ENCODE peak calls at places on chromosomes 2 and 18, in eight cellular contexts. D is PC-3; J is psoas muscle; T is right atrium auricular region; U is transverse colon; M is GM06990; Q is heart left ventricle; K is CD8-positive, alpha-beta memory T cell. H is an unnamed sample.

GRCh38 chr2:204604061-204604460 is 58.8 kb downstream of the PARD3B start:
- DNase-seq in T (no peak), D (no peak), J (no peak), K (no peak), Q (no peak), M (no peak), U (no peak), H (no peak)

GRCh38 chr2:218722876-218723477 is 12.3 kb downstream of the TTLL4 start:
- DNase-seq in T (no peak), K (no peak), J (no peak), M (no peak), U (no peak), D (no peak), Q (no peak), H (no peak)

GRCh38 chr2:197306691-197307030 is 3.9 kb downstream of the ANKRD44 start:
- DNase-seq in T (no peak), K (peak; percentile 41), J (peak; percentile 75), M (no peak), D (peak; percentile 85), Q (peak; percentile 49), U (peak; percentile 26), H (peak; percentile 50)

GRCh38 chr2:115603285-115603684 is 1160.8 kb downstream of the DPP10 start:
- DNase-seq in M (no peak), T (no peak), D (no peak), J (no peak), U (no peak), Q (no peak), K (no peak), H (no peak)

GRCh38 chr2:157329524-157329923 is 3.9 kb upstream of the ERMN start:
- DNase-seq in T (no peak), M (no peak), K (no peak), U (peak; percentile 66), Q (no peak), D (peak; percentile 75), J (no peak), H (peak; percentile 82)

GRCh38 chr2:40962026-40962425 is 510.1 kb upstream of the SLC8A1 start:
- DNase-seq in U (no peak), K (no peak), J (no peak), T (no peak), D (no peak), Q (no peak), M (no peak), H (no peak)

GRCh38 chr2:106638043-106638442 is 150.9 kb downstream of the CD8B2 start:
- DNase-seq in K (no peak), M (no peak), T (no peak), Q (no peak), D (peak; percentile 53), J (no peak), U (no peak), H (no peak)

GRCh38 chr2:158179660-158180059 is 78.0 kb downstream of the UPP2 start:
- DNase-seq in T (no peak), K (no peak), M (no peak), J (no peak), D (peak; percentile 45), Q (no peak), U (no peak), H (no peak)

GRCh38 chr2:168054657-168055056 is 192.7 kb downstream of the STK39 start:
- DNase-seq in K (no peak), M (no peak), Q (no peak), U (no peak), J (no peak), T (no peak), D (no peak), H (no peak)

GRCh38 chr18:7414459-7414858 is 152.7 kb upstream of the PTPRM start:
- DNase-seq in K (no peak), U (no peak), D (no peak), J (no peak), M (no peak), Q (peak; percentile 29), T (peak; percentile 72), H (no peak)

GRCh38 chr2:158134055-158134454 is 32.4 kb downstream of the UPP2 start:
- DNase-seq in K (no peak), D (no peak), J (no peak), Q (no peak), U (no peak), M (no peak), T (no peak), H (no peak)

GRCh38 chr2:185952098-185952497 is 213.5 kb downstream of the FSIP2 start:
- DNase-seq in U (no peak), D (peak; percentile 53), T (no peak), M (no peak), K (no peak), Q (no peak), J (no peak), H (no peak)

GRCh38 chr2:151878655-151879563 is 50.7 kb upstream of the ARL5A start:
- DNase-seq in J (no peak), Q (no peak), K (no peak), M (no peak), D (peak; percentile 32), T (no peak), U (no peak), H (no peak)

DNA sequence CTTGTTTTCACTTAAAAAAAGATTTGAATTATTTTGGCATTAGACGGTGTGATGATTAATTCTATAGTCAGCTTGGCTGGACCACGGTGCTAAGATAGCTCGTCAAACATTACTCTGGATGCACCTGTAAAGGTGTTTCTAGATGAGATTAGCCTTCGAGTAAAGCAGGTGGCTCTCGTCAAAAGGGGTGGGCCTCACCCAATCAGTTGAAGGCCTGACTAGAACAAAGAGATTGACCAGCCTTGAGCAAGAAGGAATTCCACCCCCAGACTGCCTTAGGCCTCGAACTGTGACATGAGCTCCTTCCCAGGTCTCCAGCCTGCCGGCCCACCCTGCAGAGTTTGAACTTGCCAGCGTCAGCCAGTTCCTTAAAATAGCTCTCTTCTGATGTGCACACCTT is 73.4 kb downstream of the TWIST2 start:
- DNase-seq in U (no peak), Q (peak; percentile 16), T (no peak), M (no peak), J (no peak), K (no peak), D (peak; percentile 4), H (no peak)
- H3K4me3 ChIP-seq in U (no peak overlapping the region), Q (no peak overlapping the region), T (no peak overlapping the region), M (no peak overlapping the region), J (no peak overlapping the region), K (no peak overlapping the region), D (no peak overlapping the region), H (no peak overlapping the region)

GRCh38 chr2:74884866-74885265 is 50.9 kb downstream of the HK2 start:
- DNase-seq in J (no peak), U (no peak), K (no peak), M (no peak), T (no peak), Q (no peak), D (no peak), H (no peak)

GRCh38 chr2:74882299-74882687 is 48.4 kb downstream of the HK2 start:
- DNase-seq in U (no peak), Q (no peak), D (no peak), J (no peak), T (no peak), M (no peak), K (no peak), H (no peak)

GRCh38 chr2:74883011-74883410 is 49.1 kb downstream of the HK2 start:
- DNase-seq in Q (no peak), K (no peak), J (no peak), T (no peak), M (no peak), D (no peak), U (no peak), H (no peak)

GRCh38 chr2:74886251-74886650 is 52.3 kb downstream of the HK2 start:
- DNase-seq in K (no peak), J (no peak), T (no peak), M (no peak), D (no peak), U (no peak), Q (no peak), H (no peak)

DNA sequence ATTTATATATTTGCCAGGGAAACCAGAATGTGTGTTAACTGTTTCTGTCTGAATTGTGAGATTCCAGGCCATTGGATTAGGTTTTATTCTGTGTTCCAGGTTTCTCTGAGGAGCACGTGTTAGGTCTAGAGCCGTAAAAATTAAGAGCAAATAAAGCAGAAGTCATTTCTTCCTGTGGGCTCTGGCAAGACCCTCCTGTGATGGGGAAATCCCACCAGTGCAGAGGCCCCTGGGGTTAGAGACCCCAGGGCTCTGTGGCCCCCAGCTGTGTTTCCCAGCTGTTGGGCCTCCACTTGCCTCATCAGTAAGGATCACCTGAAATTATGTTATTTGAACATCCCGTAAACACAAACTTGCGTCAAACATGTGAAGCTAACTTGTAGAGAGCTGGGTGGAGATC is 50.2 kb downstream of the HK2 start:
- DNase-seq in M (no peak), Q (no peak), U (no peak), J (no peak), T (peak; percentile 13), D (no peak), K (no peak), H (no peak)
- H3K36me3 ChIP-seq in M (peaks cover 57% of the 10 kb centered on the region), Q (peaks cover 94% of the 10 kb centered on the region), U (no peaks in the 10 kb centered on the region), J (peaks cover 18% of the 10 kb centered on the region), T (no peaks in the 10 kb centered on the region), D (peaks cover 76% of the 10 kb centered on the region), K (peaks cover 4% of the 10 kb centered on the region), H (peaks cover 10% of the 10 kb centered on the region)

GRCh38 chr2:24958411-24958935 is 13.3 kb downstream of the DNAJC27 start:
- DNase-seq in M (no peak), U (no peak), J (no peak), Q (no peak), K (no peak), T (no peak), D (no peak), H (no peak)
- H3K4me3 ChIP-seq in M (no peak overlapping the region), U (no peak overlapping the region), J (no peak overlapping the region), Q (no peak overlapping the region), K (no peak overlapping the region), T (no peak overlapping the region), D (no peak overlapping the region), H (no peak overlapping the region)

GRCh38 chr2:173374634-173375033 is 20.0 kb downstream of the CDCA7 start:
- DNase-seq in U (no peak), Q (no peak), T (no peak), M (no peak), J (no peak), K (no peak), D (no peak), H (no peak)

GRCh38 chr2:173371023-173371422 is 16.4 kb downstream of the CDCA7 start:
- DNase-seq in J (no peak), K (no peak), M (no peak), Q (no peak), U (no peak), D (no peak), T (no peak), H (no peak)

GRCh38 chr2:173373286-173373685 is 18.6 kb downstream of the CDCA7 start:
- DNase-seq in D (no peak), Q (no peak), M (no peak), T (no peak), U (no peak), K (no peak), J (no peak), H (no peak)

GRCh38 chr2:173370198-173370597 is 15.5 kb downstream of the CDCA7 start:
- DNase-seq in J (no peak), T (no peak), Q (no peak), U (no peak), D (no peak), K (no peak), M (no peak), H (no peak)
- H3K36me3 ChIP-seq in J (peaks cover 2% of the 10 kb centered on the region), T (no peaks in the 10 kb centered on the region), Q (no peaks in the 10 kb centered on the region), U (no peaks in the 10 kb centered on the region), D (peaks cover 29% of the 10 kb centered on the region), K (no peaks in the 10 kb centered on the region), M (no peaks in the 10 kb centered on the region), H (no peaks in the 10 kb centered on the region)